ENCODE peak calls at places on chromosomes 3 and 15, in ten cellular contexts. I, P, Y, R, L, F, W, U, K and V are unnamed samples.

GRCh38 chr15:88701561-88702095 is 62.8 kb downstream of the ISG20 start:
- DNase-seq in I (no peak), P (peak; percentile 84), Y (no peak), R (no peak), L (no peak), F (no peak), W (peak; percentile 24), U (no peak), K (peak; percentile 45), V (no peak)

GRCh38 chr3:171001957-171002694 is 24.4 kb downstream of the SLC2A2 start:
- DNase-seq in I (no peak), P (no peak), Y (no peak), R (no peak), L (peak; percentile 68), F (no peak), W (no peak), U (peak; percentile 51), K (no peak), V (peak; percentile 40)

GRCh38 chr3:37726445-37727000 is 135.2 kb upstream of the CTDSPL start:
- DNase-seq in I (no peak), P (no peak), Y (peak; percentile 21), R (no peak), L (peak; percentile 21), F (no peak), W (no peak), U (no peak), K (no peak), V (no peak)

GRCh38 chr3:133775835-133776234 is 29.6 kb downstream of the TF start:
- DNase-seq in I (no peak), P (no peak), Y (no peak), R (no peak), L (no peak), F (no peak), W (no peak), U (no peak), K (no peak), V (no peak)

GRCh38 chr3:8301977-8302589 is 199.5 kb upstream of the LMCD1 start:
- DNase-seq in I (peak; percentile 44), P (no peak), Y (no peak), R (no peak), L (peak; percentile 46), F (no peak), W (no peak), U (no peak), K (peak; percentile 40), V (peak; percentile 68)

GRCh38 chr15:40929730-40930429 is 740 bp downstream of the DLL4 start:
- DNase-seq in I (no peak), P (peak; percentile 84), Y (peak; percentile 66), R (no peak), L (peak; percentile 68), F (peak; percentile 71), W (no peak), U (peak; percentile 56), K (no peak), V (peak; percentile 45)

GRCh38 chr3:17158941-17159682 is 274.4 kb downstream of the PLCL2 start:
- DNase-seq in I (no peak), P (no peak), Y (no peak), R (no peak), L (peak; percentile 39), F (peak; percentile 80), W (no peak), U (peak; percentile 25), K (no peak), V (no peak)

GRCh38 chr3:12615263-12615662 is 48.7 kb downstream of the RAF1 start:
- DNase-seq in I (no peak), P (no peak), Y (no peak), R (no peak), L (no peak), F (no peak), W (no peak), U (no peak), K (no peak), V (no peak)

GRCh38 chr3:87268646-87269211 is 7.7 kb downstream of the POU1F1 start:
- DNase-seq in I (no peak), P (no peak), Y (no peak), R (no peak), L (no peak), F (no peak), W (no peak), U (peak; percentile 6), K (no peak), V (no peak)

GRCh38 chr3:141128126-141128777 is 77.1 kb downstream of the SPSB4 start:
- DNase-seq in I (no peak), P (no peak), Y (no peak), R (no peak), L (no peak), F (no peak), W (no peak), U (no peak), K (no peak), V (no peak)

GRCh38 chr3:184262166-184262926 is 993 bp upstream of the CAMK2N2 start:
- DNase-seq in I (no peak), P (peak; percentile 62), Y (peak; percentile 29), R (no peak), L (no peak), F (no peak), W (peak; percentile 41), U (peak; percentile 95), K (no peak), V (no peak)

GRCh38 chr3:155791190-155791589 is 14.9 kb downstream of the C3orf33 start:
- DNase-seq in I (no peak), P (peak; percentile 50), Y (no peak), R (no peak), L (peak; percentile 23), F (no peak), W (no peak), U (no peak), K (no peak), V (peak; percentile 15)

GRCh38 chr3:142973217-142974009 is 9.9 kb upstream of the PAQR9 start:
- DNase-seq in I (no peak), P (no peak), Y (no peak), R (no peak), L (no peak), F (peak; percentile 92), W (no peak), U (no peak), K (no peak), V (no peak)

GRCh38 chr3:31724681-31725080 is 192.0 kb downstream of the STT3B start:
- DNase-seq in I (no peak), P (no peak), Y (no peak), R (no peak), L (peak; percentile 13), F (no peak), W (no peak), U (no peak), K (no peak), V (peak; percentile 5)

GRCh38 chr3:170054204-170054603 is 16.4 kb downstream of the GPR160 start:
- DNase-seq in I (no peak), P (no peak), Y (no peak), R (no peak), L (no peak), F (no peak), W (no peak), U (no peak), K (peak; percentile 72), V (no peak)

GRCh38 chr3:122661633-122662032 is 19.0 kb upstream of the PARP14 start:
- DNase-seq in I (no peak), P (no peak), Y (no peak), R (no peak), L (no peak), F (peak; percentile 29), W (no peak), U (peak; percentile 51), K (no peak), V (no peak)

DNA sequence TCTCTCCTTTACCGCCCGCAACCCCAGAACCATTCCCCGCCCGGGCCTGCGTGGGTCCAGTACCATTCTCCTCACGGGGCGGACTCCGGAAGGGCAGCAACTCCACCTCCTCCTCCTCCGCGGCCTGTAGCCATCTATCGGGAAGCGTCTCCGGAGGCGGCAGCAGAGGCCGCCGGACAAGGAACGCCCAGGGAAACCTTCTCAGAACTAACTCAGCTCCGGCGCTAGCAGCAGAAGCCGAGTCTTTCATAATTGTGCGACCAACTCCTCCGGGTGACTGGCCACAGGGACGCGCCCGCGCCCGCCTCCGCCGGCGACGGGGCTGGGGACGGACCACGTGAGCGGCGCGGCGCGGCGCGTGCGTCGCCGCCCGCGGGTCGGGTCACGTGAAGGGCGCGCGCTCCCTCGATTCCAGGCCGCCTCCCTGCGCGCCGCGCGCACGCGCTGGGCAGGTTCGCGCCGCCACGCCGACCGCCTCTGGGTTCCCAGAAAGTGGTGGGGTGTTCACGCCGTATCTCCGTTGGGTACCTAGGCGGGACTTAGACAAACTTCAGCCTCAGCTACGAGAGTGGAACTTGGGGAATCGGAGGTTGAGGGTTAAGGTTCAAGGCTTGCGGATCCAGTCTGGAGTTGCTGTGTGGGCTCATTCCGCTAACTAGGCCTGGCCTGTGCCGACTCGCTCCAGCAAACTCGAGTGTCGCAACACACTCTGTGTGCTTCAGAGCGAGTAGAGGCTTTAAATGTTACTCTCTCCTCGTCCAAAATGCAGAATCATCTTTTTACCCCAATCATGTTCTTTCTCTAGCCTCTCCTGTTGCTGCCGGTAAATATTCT is at the start of gene TRPM7:
- DNase-seq in I (no peak), P (peak; percentile 92), Y (peak; percentile 91), R (peak; percentile 39), L (peak; percentile 83), F (peak; percentile 95), W (peak; percentile 87), U (peak; percentile 88), K (peak; percentile 89), V (peak; percentile 84)
- TF ChIP-seq CTCF in I (peak; percentile 27), P (peak; percentile 16), Y (peak; percentile 2), R (no peak), L (peak; percentile 16), F (no peak), W (no peak), U (no peak), K (no peak), V (peak; percentile 6)

DNA sequence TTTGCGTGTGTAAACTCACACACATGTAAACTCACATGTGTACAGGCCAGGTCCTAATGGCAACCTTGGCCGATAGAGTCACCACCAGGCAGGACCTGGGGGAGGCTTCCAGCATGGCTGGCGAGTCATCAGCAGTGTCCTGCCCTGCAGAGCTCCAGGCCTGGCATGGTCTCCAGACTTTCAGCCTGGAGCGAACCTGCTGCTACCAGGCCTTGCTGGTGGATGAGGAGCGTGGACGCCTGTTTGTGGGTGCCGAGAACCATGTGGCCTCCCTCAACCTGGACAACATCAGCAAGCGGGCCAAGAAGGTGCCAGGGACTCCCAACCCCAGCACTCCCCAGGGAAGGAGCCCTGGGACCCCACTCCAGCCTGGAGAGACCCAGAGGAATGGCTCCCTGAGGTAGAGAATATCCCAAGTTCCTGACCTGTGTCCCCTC is 1.0 kb downstream of the SEMA3B start:
- DNase-seq in I (no peak), P (no peak), Y (no peak), R (no peak), L (peak; percentile 52), F (no peak), W (no peak), U (no peak), K (no peak), V (peak; percentile 47)
- H3K4me3 ChIP-seq in I (no peak overlapping the region), P (no peak overlapping the region), Y (no peak overlapping the region), R (no peak overlapping the region), L (peak overlapping the region; percentile 64), F (no peak overlapping the region), W (no peak overlapping the region), U (no peak overlapping the region), K (no peak overlapping the region), V (peak overlapping the region; percentile 53)

GRCh38 chr3:57152150-57152549 is 13.0 kb downstream of the IL17RD start:
- DNase-seq in I (no peak), P (no peak), Y (no peak), R (no peak), L (no peak), F (peak; percentile 54), W (no peak), U (no peak), K (no peak), V (no peak)
- TF ChIP-seq CTCF in I (no peak), P (peak; percentile 62), Y (no peak), R (no peak), L (no peak), F (peak; percentile 19), W (no peak), U (no peak), K (no peak), V (peak; percentile 29)

GRCh38 chr3:148450819-148451218 is 246.9 kb upstream of the AGTR1 start:
- DNase-seq in I (no peak), P (no peak), Y (no peak), R (no peak), L (no peak), F (no peak), W (no peak), U (peak; percentile 7), K (no peak), V (no peak)
- H3K4me3 ChIP-seq in I (no peak overlapping the region), P (no peak overlapping the region), Y (no peak overlapping the region), R (no peak overlapping the region), L (no peak overlapping the region), F (no peak overlapping the region), W (no peak overlapping the region), U (no peak overlapping the region), K (no peak overlapping the region), V (no peak overlapping the region)